ENCODE peak calls at places on chromosome 2, in seven cellular contexts. F is H9, K is H1, S is neuronal stem cell, B is mesendoderm, U is mesenchymal stem cell, Z is trophoblast cell. P is an unnamed sample.

GRCh38 chr2:174120346-174120745 is 128.0 kb downstream of the OLA1 start:
- DNase-seq in S (no peak), F (no peak), B (no peak), Z (no peak), U (peak; percentile 42), K (no peak), P (peak; percentile 47)

GRCh38 chr2:125630377-125630776 is 1025.6 kb upstream of the GYPC start:
- DNase-seq in Z (no peak), F (no peak), K (no peak), U (no peak), S (no peak), B (no peak), P (no peak)

GRCh38 chr2:222133897-222134296 is 164.9 kb downstream of the PAX3 start:
- DNase-seq in S (no peak), Z (no peak), F (no peak), K (no peak), U (no peak), B (no peak), P (no peak)

GRCh38 chr2:219057709-219058540 is 2.8 kb downstream of the IHH start:
- DNase-seq in S (peak; percentile 61), F (peak; percentile 88), B (peak; percentile 79), Z (peak; percentile 81), K (peak; percentile 53), U (peak; percentile 57), P (peak; percentile 56)

GRCh38 chr2:18378020-18378653 is 182.3 kb downstream of the RDH14 start:
- DNase-seq in U (peak; percentile 58), F (peak; percentile 35), B (peak; percentile 67), K (no peak), S (peak; percentile 56), Z (peak; percentile 71), P (peak; percentile 49)

GRCh38 chr2:172440795-172441194 is 13.4 kb downstream of the ITGA6 start:
- DNase-seq in K (no peak), B (no peak), U (no peak), F (no peak), Z (no peak), S (no peak), P (no peak)

GRCh38 chr2:12330916-12331315 is 385.8 kb upstream of the TRIB2 start:
- DNase-seq in U (peak; percentile 69), F (no peak), K (no peak), S (no peak), Z (peak; percentile 37), B (peak; percentile 44), P (peak; percentile 80)

GRCh38 chr2:237889016-237889415 is 29.6 kb downstream of the RAMP1 start:
- DNase-seq in Z (no peak), F (no peak), K (no peak), B (no peak), S (no peak), U (no peak), P (no peak)

GRCh38 chr2:40412456-40412855 is 39.4 kb downstream of the SLC8A1 start:
- DNase-seq in Z (peak; percentile 64), U (no peak), F (no peak), K (no peak), S (no peak), B (no peak), P (peak; percentile 53)

GRCh38 chr2:223585691-223586090 is 16.5 kb downstream of the SCG2 start:
- DNase-seq in Z (no peak), B (no peak), U (peak; percentile 83), S (no peak), F (no peak), K (no peak), P (peak; percentile 28)

DNA sequence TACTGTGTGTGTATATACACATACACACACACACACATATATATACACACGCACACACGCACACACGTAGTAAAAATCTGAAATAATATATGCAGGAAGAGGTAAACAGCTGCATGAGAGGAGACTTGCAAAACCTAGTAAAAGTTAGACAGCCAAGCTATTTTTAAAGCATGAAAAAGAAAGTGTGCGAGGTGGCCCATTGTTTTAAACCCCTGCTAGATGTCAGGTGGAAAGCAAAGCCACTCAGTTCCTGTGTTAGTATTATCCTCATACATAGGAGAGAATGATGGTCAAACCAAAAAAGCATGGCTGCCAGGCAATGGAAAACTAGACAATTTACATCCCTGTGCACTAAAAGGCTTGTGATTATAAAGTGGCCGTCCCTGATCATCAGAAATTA is 482.9 kb upstream of the NRP2 start:
- DNase-seq in U (no peak), F (no peak), B (no peak), Z (no peak), S (no peak), K (no peak), P (no peak)
- H2AK5ac ChIP-seq in U (no peak overlapping the region), F (no peak overlapping the region), B (no peak overlapping the region), Z (no peak overlapping the region), S (no peak overlapping the region), K (no peak overlapping the region), P (no peak overlapping the region)

DNA sequence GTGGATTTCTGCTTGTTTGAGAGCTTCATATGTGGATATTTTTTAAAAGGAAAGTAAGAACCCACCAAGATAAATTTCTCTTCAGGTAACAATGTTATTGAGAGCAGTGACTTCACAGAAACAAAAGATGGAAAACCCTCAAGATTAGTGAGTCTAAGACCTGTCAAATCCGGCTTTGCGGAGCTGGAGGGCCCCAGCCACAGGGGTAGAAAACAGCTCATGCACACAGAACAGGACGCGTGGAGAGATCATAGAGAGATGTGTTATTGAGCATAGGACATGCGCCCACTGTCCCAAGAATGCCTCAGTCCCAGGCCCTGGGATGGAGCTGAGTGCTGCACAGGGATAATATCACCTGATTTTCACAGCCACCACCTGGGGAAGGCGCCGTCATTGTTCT is 21.3 kb downstream of the EDAR start:
- DNase-seq in Z (no peak), F (no peak), S (no peak), K (no peak), B (no peak), U (no peak), P (no peak)
- H2AK5ac ChIP-seq in Z (no peak overlapping the region), F (no peak overlapping the region), S (no peak overlapping the region), K (no peak overlapping the region), B (no peak overlapping the region), U (no peak overlapping the region), P (no peak overlapping the region)

GRCh38 chr2:118604346-118604745 is 243.1 kb downstream of the EN1 start:
- DNase-seq in B (peak; percentile 61), K (no peak), S (no peak), U (no peak), F (no peak), Z (no peak), P (no peak)
- H2AK5ac ChIP-seq in B (no peak overlapping the region), K (no peak overlapping the region), S (no peak overlapping the region), U (no peak overlapping the region), F (no peak overlapping the region), Z (no peak overlapping the region), P (no peak overlapping the region)

DNA sequence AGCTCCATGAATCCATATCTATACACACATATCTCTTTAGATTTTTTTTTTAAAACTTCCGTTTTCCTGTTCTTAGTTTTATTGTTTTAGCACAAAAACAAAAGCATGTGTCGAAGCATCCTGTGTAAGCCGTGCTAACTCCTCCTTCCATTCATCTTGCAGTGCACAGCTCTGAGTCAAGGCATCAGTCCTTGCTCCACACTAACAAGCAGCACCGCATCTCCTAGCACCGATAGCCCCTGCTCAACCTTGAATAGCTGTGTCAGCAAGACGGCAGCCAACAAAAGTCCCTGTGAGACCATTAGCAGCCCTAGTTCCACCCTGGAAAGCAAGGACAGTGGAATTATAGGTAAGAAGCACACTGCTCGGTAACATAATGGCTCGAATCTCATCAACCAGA is 136.3 kb downstream of the WDSUB1 start:
- DNase-seq in S (peak; percentile 40), U (no peak), B (no peak), K (no peak), Z (no peak), F (no peak), P (peak; percentile 51)
- H2AK5ac ChIP-seq in S (no peak overlapping the region), U (no peak overlapping the region), B (no peak overlapping the region), K (no peak overlapping the region), Z (no peak overlapping the region), F (no peak overlapping the region), P (no peak overlapping the region)

DNA sequence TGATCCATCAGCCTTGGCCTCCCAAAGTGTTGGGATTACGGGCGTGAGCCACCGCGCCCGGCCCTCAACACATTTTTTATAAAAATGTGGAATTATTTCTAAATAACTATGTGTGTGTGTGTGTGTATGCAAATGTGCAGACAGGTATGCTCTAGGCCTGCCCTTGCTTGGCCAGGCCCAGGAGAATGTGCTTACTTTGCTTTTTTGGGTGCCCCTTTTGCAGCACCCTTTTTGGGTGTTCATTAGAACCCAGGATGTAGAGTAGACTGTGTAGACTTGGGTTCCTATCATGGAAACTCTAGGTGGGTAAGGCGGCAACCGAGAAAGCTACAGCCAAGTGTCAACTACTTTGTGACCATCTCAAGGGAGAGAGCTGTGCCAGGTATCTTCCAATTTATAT is 11.7 kb upstream of the ITSN2 start:
- DNase-seq in K (no peak), S (no peak), U (no peak), Z (no peak), F (no peak), B (no peak), P (no peak)
- H2AK5ac ChIP-seq in K (no peak overlapping the region), S (no peak overlapping the region), U (no peak overlapping the region), Z (no peak overlapping the region), F (no peak overlapping the region), B (no peak overlapping the region), P (no peak overlapping the region)

DNA sequence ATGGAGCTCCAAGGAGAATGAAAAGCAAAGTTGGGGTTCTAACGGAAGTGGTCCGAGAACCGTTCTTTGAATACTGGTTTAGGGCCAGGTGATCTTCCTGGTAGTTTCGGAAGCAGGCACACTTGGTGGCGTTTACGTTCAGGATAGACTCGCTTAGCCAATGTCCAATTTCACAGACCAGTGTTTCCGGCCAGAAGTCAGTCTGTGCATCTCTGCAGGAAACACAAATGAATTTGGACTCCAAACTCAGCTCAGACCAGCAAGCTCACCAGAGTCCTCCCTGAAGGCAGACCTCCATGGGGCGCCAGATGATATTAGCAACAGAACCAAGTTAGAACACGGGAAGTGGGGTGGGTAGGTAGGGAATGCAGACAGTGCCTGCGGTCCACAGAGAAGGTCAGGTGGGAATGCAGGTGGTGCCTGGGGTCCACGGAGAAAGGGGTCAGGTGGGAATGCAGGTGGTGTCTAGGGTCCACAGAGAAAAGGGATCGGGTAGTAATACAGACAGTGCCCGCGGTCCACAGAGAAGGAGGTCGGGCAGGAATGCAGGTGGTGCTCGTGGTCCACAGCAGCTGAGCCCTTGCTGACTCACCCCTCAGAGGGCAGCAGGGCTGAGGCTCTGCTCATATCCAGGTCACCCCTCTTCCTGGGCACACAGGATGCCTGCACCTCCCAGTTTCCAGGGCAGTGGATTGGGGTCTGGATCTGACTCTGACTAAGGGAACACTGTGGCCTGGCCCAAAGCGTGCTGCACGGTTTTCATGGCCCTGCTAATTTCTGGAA is 169.0 kb downstream of the MYT1L start:
- DNase-seq in K (no peak), B (no peak), Z (no peak), F (no peak), U (no peak), S (no peak), P (no peak)
- H2AK5ac ChIP-seq in K (no peak overlapping the region), B (no peak overlapping the region), Z (no peak overlapping the region), F (no peak overlapping the region), U (no peak overlapping the region), S (no peak overlapping the region), P (no peak overlapping the region)

GRCh38 chr2:216284708-216285107 is 87.6 kb downstream of the MARCHF4 start:
- DNase-seq in S (no peak), F (no peak), U (no peak), B (peak; percentile 35), Z (no peak), K (no peak), P (no peak)
- H2AK5ac ChIP-seq in S (no peak overlapping the region), F (no peak overlapping the region), U (no peak overlapping the region), B (no peak overlapping the region), Z (no peak overlapping the region), K (peak overlapping the region; percentile 75), P (no peak overlapping the region)